ENCODE peak calls at places on chromosome 20, in six cellular contexts. Y is fibroblast of lung; C is uterus; B is cardiac muscle cell; W is naive thymus-derived CD4-positive, alpha-beta T cell; U is Caco-2. F is an unnamed sample.

GRCh38 chr20:62301773-62302340 is 940 bp upstream of the ADRM1 start:
- DNase-seq in Y (peak; percentile 89), C (peak; percentile 92), B (peak; percentile 94), W (peak; percentile 76), U (peak; percentile 100), F (peak; percentile 94)

GRCh38 chr20:45368221-45368980 is 5.4 kb downstream of the SYS1 start:
- DNase-seq in Y (no peak), C (no peak), B (no peak), W (peak; percentile 42), U (no peak), F (no peak)

GRCh38 chr20:32875673-32876072 is 16.9 kb downstream of the EFCAB8 start:
- DNase-seq in Y (no peak), C (no peak), B (no peak), W (no peak), U (no peak), F (no peak)

GRCh38 chr20:62089393-62089792 is 23.7 kb upstream of the TAF4 start:
- DNase-seq in Y (no peak), C (no peak), B (no peak), W (no peak), U (no peak), F (no peak)

GRCh38 chr20:61765081-61765870 is 300.4 kb downstream of the TAF4 start:
- DNase-seq in Y (no peak), C (no peak), B (no peak), W (no peak), U (peak; percentile 42), F (no peak)

GRCh38 chr20:50237349-50237748 is 46.7 kb downstream of the CEBPB start:
- DNase-seq in Y (no peak), C (no peak), B (no peak), W (no peak), U (no peak), F (no peak)

GRCh38 chr20:61168605-61169004 is 83.5 kb upstream of the CDH4 start:
- DNase-seq in Y (no peak), C (no peak), B (no peak), W (no peak), U (no peak), F (no peak)

GRCh38 chr20:62921119-62921687 is 5.1 kb downstream of the DIDO1 start:
- DNase-seq in Y (peak; percentile 56), C (no peak), B (peak; percentile 85), W (peak; percentile 51), U (peak; percentile 83), F (peak; percentile 75)

GRCh38 chr20:709864-710761 is 34.5 kb upstream of the SCRT2 start:
- DNase-seq in Y (no peak), C (no peak), B (peak; percentile 29), W (no peak), U (no peak), F (no peak)

GRCh38 chr20:54346269-54346668 is 129.1 kb upstream of the DOK5 start:
- DNase-seq in Y (no peak), C (no peak), B (no peak), W (no peak), U (no peak), F (no peak)

GRCh38 chr20:43911066-43911465 is 3.6 kb upstream of the TOX2 start:
- DNase-seq in Y (peak; percentile 80), C (no peak), B (no peak), W (no peak), U (peak; percentile 31), F (no peak)

GRCh38 chr20:17225891-17226409 is 890 bp upstream of the PCSK2 start:
- DNase-seq in Y (no peak), C (no peak), B (peak; percentile 22), W (no peak), U (no peak), F (no peak)

GRCh38 chr20:51541189-51542032 is 1.1 kb downstream of the NFATC2 start:
- DNase-seq in Y (peak; percentile 63), C (peak; percentile 82), B (peak; percentile 95), W (peak; percentile 80), U (peak; percentile 89), F (peak; percentile 67)

GRCh38 chr20:50386641-50386960 is 123.6 kb upstream of the PTPN1 start:
- DNase-seq in Y (no peak), C (no peak), B (no peak), W (no peak), U (no peak), F (no peak)

GRCh38 chr20:4666001-4666470 is 55.7 kb upstream of the PRND start:
- DNase-seq in Y (peak; percentile 80), C (no peak), B (no peak), W (no peak), U (no peak), F (no peak)

GRCh38 chr20:40966103-40966502 is 62.5 kb upstream of the TOP1 start:
- DNase-seq in Y (no peak), C (no peak), B (peak; percentile 14), W (no peak), U (peak; percentile 59), F (peak; percentile 58)

GRCh38 chr20:41426361-41426900 is 59.8 kb upstream of the EMILIN3 start:
- DNase-seq in Y (no peak), C (no peak), B (no peak), W (no peak), U (no peak), F (no peak)

GRCh38 chr20:51366155-51366886 is 176.2 kb downstream of the NFATC2 start:
- DNase-seq in Y (peak; percentile 100), C (peak; percentile 53), B (no peak), W (no peak), U (no peak), F (no peak)

GRCh38 chr20:12594410-12595130 is 414.2 kb upstream of the SPTLC3 start:
- DNase-seq in Y (no peak), C (no peak), B (peak; percentile 52), W (no peak), U (peak; percentile 39), F (peak; percentile 10)

GRCh38 chr20:45959126-45959525 is 12.9 kb downstream of the ZNF335 start:
- DNase-seq in Y (no peak), C (no peak), B (no peak), W (no peak), U (peak; percentile 32), F (no peak)

GRCh38 chr20:63955281-63955845 is 853 bp downstream of the UCKL1 start:
- DNase-seq in Y (peak; percentile 28), C (no peak), B (peak; percentile 52), W (no peak), U (no peak), F (peak; percentile 53)

GRCh38 chr20:59805786-59806577 is 127.5 kb downstream of the SYCP2 start:
- DNase-seq in Y (no peak), C (no peak), B (no peak), W (no peak), U (peak; percentile 32), F (no peak)

GRCh38 chr20:62494537-62494936 is 18.7 kb upstream of the GATA5 start:
- DNase-seq in Y (no peak), C (no peak), B (peak; percentile 43), W (no peak), U (no peak), F (no peak)

GRCh38 chr20:40868568-40869223 is 159.9 kb upstream of the TOP1 start:
- DNase-seq in Y (peak; percentile 86), C (peak; percentile 18), B (no peak), W (no peak), U (no peak), F (no peak)

GRCh38 chr20:63861981-63862901 is 943 bp downstream of the ABHD16B start:
- DNase-seq in Y (no peak), C (no peak), B (no peak), W (no peak), U (peak; percentile 51), F (no peak)

GRCh38 chr20:9617062-9617461 is 102.7 kb downstream of the LAMP5 start:
- DNase-seq in Y (peak; percentile 58), C (peak; percentile 35), B (peak; percentile 81), W (no peak), U (peak; percentile 47), F (peak; percentile 68)

GRCh38 chr20:9615766-9616454 is 101.5 kb downstream of the LAMP5 start:
- DNase-seq in Y (no peak), C (no peak), B (no peak), W (no peak), U (no peak), F (no peak)

GRCh38 chr20:9615118-9615517 is 100.7 kb downstream of the LAMP5 start:
- DNase-seq in Y (no peak), C (no peak), B (no peak), W (no peak), U (no peak), F (no peak)

GRCh38 chr20:9616455-9616805 is 102.0 kb downstream of the LAMP5 start:
- DNase-seq in Y (no peak), C (no peak), B (no peak), W (no peak), U (no peak), F (no peak)

GRCh38 chr20:9617940-9618339 is 103.5 kb downstream of the LAMP5 start:
- DNase-seq in Y (peak; percentile 41), C (no peak), B (peak; percentile 67), W (no peak), U (peak; percentile 60), F (no peak)
- H3K4me3 ChIP-seq in Y (no peak overlapping the region), C (no peak overlapping the region), B (no peak overlapping the region), W (no peak overlapping the region), U (no peak overlapping the region), F (no peak overlapping the region)

GRCh38 chr20:23242556-23243180 is 107.9 kb upstream of the NXT1 start:
- DNase-seq in Y (no peak), C (no peak), B (no peak), W (no peak), U (no peak), F (no peak)
- H3K36me3 ChIP-seq in Y (no peaks in the 10 kb centered on the region), C (no peaks in the 10 kb centered on the region), B (no peaks in the 10 kb centered on the region), W (no peaks in the 10 kb centered on the region), U (no peaks in the 10 kb centered on the region), F (no peaks in the 10 kb centered on the region)

DNA sequence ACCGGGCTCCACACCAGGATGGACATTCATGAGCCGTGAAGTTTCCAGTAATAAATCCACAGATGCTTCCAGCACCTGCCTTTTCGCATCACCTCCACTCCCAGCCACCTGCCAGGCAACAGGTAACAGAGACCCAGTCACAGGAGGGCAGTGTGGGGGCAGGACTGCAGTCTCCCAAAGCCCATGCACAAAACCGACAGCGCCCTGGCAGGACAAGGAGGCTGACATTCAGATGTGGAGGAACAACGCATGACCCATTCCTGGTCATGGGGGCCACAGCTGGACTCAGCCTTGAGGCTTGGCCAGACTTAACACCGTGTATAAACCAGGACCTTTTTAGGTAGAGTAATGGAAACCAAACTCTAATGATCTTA is 8.2 kb downstream of the GFRA4 start:
- DNase-seq in Y (no peak), C (no peak), B (no peak), W (no peak), U (no peak), F (no peak)
- H3K4me1 ChIP-seq in Y (no peaks in the 10 kb centered on the region), C (no peaks in the 10 kb centered on the region), B (peaks cover 6% of the 10 kb centered on the region), W (no peaks in the 10 kb centered on the region), U (no peaks in the 10 kb centered on the region), F (no peaks in the 10 kb centered on the region)

GRCh38 chr20:22585786-22586493 is 1.6 kb upstream of the FOXA2 start:
- DNase-seq in Y (no peak), C (no peak), B (no peak), W (no peak), U (no peak), F (no peak)

GRCh38 chr20:22583773-22584629 is at the start of gene FOXA2:
- DNase-seq in Y (no peak), C (no peak), B (peak; percentile 10), W (no peak), U (peak; percentile 96), F (no peak)

GRCh38 chr20:22584922-22585785 is 782 bp upstream of the FOXA2 start:
- DNase-seq in Y (no peak), C (no peak), B (peak; percentile 18), W (no peak), U (peak; percentile 72), F (no peak)

GRCh38 chr20:22582960-22583772 is 1.2 kb downstream of the FOXA2 start:
- DNase-seq in Y (no peak), C (no peak), B (peak; percentile 20), W (no peak), U (peak; percentile 44), F (no peak)

GRCh38 chr20:22584630-22584921 is 204 bp upstream of the FOXA2 start:
- DNase-seq in Y (no peak), C (no peak), B (no peak), W (no peak), U (peak; percentile 94), F (no peak)
- H3K4me3 ChIP-seq in Y (no peak overlapping the region), C (no peak overlapping the region), B (no peak overlapping the region), W (no peak overlapping the region), U (peak overlapping the region; percentile 79), F (no peak overlapping the region)